ENCODE peak calls at places on chromosome 2, in seven cellular contexts. B is upper lobe of right lung; T is CD8-positive, alpha-beta T cell; U is SK-N-SH; O is left ventricle myocardium inferior; K is mammary epithelial cell; G is cardiac muscle cell. E is an unnamed sample.

GRCh38 chr2:160464017-160464416 is 29.6 kb downstream of the RBMS1 start:
- DNase-seq in K (no peak), T (no peak), B (no peak), O (no peak), G (no peak), U (no peak), E (peak; percentile 53)

GRCh38 chr2:66872926-66873714 is 438.2 kb downstream of the MEIS1 start:
- DNase-seq in U (no peak), K (no peak), G (no peak), T (no peak), O (no peak), B (no peak), E (no peak)

GRCh38 chr2:38907743-38908562 is 18.3 kb downstream of the ARHGEF33 start:
- DNase-seq in T (no peak), K (peak; percentile 12), U (no peak), G (no peak), B (no peak), O (no peak), E (peak; percentile 23)

GRCh38 chr2:161237397-161238263 is 70.6 kb upstream of the PSMD14 start:
- DNase-seq in T (peak; percentile 64), U (peak; percentile 78), O (peak; percentile 64), K (peak; percentile 33), B (peak; percentile 73), G (peak; percentile 53), E (peak; percentile 34)

GRCh38 chr2:151916632-151917031 is 88.4 kb upstream of the ARL5A start:
- DNase-seq in K (no peak), O (no peak), G (no peak), U (peak; percentile 33), T (no peak), B (no peak), E (no peak)

GRCh38 chr2:157032019-157032418 is 225.5 kb upstream of the GALNT5 start:
- DNase-seq in B (no peak), U (peak; percentile 1), G (no peak), T (no peak), K (peak; percentile 88), O (no peak), E (peak; percentile 96)

GRCh38 chr2:120287183-120288015 is 34.7 kb downstream of the RALB start:
- DNase-seq in T (no peak), O (no peak), U (no peak), K (peak; percentile 87), B (no peak), G (no peak), E (peak; percentile 89)

GRCh38 chr2:2600466-2600865 is 269.4 kb upstream of the MYT1L start:
- DNase-seq in G (no peak), K (no peak), O (no peak), T (no peak), B (no peak), U (no peak), E (no peak)

GRCh38 chr2:123993728-123994323 is 31.3 kb upstream of the CNTNAP5 start:
- DNase-seq in B (no peak), T (no peak), O (no peak), G (peak; percentile 58), U (peak; percentile 16), K (peak; percentile 10), E (peak; percentile 36)

GRCh38 chr2:228599297-228599696 is 417.8 kb upstream of the SPHKAP start:
- DNase-seq in B (no peak), K (no peak), U (no peak), T (no peak), O (no peak), G (no peak), E (no peak)

GRCh38 chr2:167177196-167177595 is 288.9 kb downstream of the XIRP2 start:
- DNase-seq in B (no peak), O (no peak), K (no peak), T (no peak), G (no peak), U (no peak), E (peak; percentile 48)

GRCh38 chr2:64711260-64711659 is 57.5 kb upstream of the SERTAD2 start:
- DNase-seq in K (no peak), B (no peak), O (no peak), T (no peak), U (no peak), G (no peak), E (no peak)

GRCh38 chr2:105397025-105397722 is 1.7 kb downstream of the FHL2 start:
- DNase-seq in G (no peak), T (no peak), K (no peak), U (no peak), B (no peak), O (no peak), E (no peak)

GRCh38 chr2:71003396-71003795 is 8.7 kb upstream of the TEX261 start:
- DNase-seq in U (no peak), G (no peak), B (no peak), T (no peak), O (no peak), K (no peak), E (no peak)

GRCh38 chr2:71005271-71006202 is 10.9 kb upstream of the TEX261 start:
- DNase-seq in K (no peak), U (no peak), B (peak; percentile 40), O (no peak), G (no peak), T (no peak), E (no peak)

GRCh38 chr2:71004356-71004755 is 9.7 kb upstream of the TEX261 start:
- DNase-seq in O (no peak), K (no peak), G (no peak), T (no peak), U (no peak), B (peak; percentile 46), E (no peak)

GRCh38 chr2:71006287-71006686 is 11.6 kb upstream of the TEX261 start:
- DNase-seq in O (no peak), K (no peak), G (no peak), B (no peak), T (no peak), U (no peak), E (no peak)

DNA sequence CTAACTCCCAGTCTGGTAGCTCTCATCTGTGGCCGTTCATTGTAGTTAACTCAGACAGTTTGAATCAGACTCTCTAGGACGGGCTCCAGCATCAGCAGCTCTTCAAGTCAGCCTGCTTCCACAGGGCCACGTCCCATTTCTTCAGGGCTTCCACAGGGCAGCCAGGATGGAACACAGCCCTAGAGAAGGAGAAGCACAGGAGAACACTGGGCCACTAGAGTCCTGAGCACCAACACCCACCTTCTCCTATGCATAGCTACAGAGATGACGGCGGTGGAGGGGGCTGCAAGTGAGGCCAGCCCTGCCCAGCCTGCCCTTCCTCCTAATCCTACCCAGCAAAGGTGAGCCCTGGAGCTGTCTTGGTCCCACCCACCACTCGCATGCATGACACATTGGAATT is 10.2 kb upstream of the TEX261 start:
- DNase-seq in U (no peak), K (no peak), B (peak; percentile 40), G (no peak), T (no peak), O (no peak), E (no peak)
- H3K4me3 ChIP-seq in U (no peak overlapping the region), K (no peak overlapping the region), B (no peak overlapping the region), G (no peak overlapping the region), T (no peak overlapping the region), O (no peak overlapping the region), E (no peak overlapping the region)

DNA sequence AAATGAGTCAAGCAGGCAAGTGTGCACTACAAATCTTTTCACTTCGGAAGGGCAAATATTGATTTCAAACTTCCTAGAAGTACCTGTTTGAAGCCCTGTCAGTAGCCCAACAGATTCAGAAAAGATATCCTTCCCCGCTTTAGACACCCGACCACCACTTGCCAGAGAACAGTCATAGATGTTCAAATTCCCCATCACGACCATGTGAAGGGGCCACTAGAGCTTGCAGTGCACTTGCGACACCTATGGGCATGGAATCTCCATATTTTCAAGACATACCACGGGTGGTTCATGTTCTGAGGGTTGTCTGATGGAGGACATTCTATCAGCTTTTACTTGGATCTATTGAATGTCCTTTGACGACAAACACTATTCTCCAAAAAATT is 23.8 kb downstream of the GNLY start:
- DNase-seq in G (no peak), O (no peak), U (peak; percentile 64), K (no peak), T (no peak), B (no peak), E (no peak)
- TF ChIP-seq CTCF in G (no peak), O (no peak), U (peak; percentile 50), K (no peak), T (no peak), B (peak; percentile 15), E (peak; percentile 18)

DNA sequence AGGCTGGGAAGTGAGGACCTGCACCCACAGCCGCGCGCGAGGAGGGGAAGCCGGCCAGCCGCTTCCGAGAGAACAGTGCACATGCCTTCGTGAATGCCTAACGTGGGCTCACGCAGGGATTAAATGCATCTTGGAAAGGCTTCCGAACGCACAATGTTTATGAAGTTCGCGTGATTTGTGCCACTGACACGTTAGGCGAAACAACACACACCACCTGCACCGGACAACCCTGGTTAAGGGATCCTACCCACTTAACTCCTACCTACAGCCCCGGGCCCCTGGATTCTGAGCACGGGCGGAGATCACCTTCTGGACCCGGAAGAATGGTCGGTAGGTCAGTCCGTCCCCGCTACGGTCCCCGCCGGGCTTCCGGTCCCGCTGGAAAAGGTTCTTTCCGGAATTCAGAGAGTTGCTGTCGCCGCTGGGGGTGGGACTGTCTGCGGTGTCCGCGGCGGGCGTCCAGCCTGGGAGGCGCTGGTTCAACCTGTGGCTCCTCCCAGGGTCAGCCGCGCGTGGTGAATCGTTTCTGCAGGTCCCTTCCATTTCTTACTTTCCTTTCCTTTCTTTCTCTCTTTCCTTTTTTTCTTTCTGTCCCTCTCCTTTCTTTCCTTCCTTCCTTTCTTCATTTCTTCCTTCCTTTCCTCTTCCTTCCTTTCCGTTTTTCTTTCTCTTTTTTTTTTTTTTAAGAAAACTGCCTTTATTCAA is at the start of gene MTIF2:
- DNase-seq in B (peak; percentile 98), U (peak; percentile 92), O (peak; percentile 97), T (peak; percentile 82), K (peak; percentile 92), G (peak; percentile 96), E (peak; percentile 80)
- H3K4me3 ChIP-seq in B (peak within 1 kb of the TSS; percentile 86), U (peak within 1 kb of the TSS; percentile 90), O (peak within 1 kb of the TSS; percentile 78), T (peak within 1 kb of the TSS; percentile 67), K (peak within 1 kb of the TSS; percentile 60), G (peak within 1 kb of the TSS; percentile 86), E (peak within 1 kb of the TSS; percentile 81)

DNA sequence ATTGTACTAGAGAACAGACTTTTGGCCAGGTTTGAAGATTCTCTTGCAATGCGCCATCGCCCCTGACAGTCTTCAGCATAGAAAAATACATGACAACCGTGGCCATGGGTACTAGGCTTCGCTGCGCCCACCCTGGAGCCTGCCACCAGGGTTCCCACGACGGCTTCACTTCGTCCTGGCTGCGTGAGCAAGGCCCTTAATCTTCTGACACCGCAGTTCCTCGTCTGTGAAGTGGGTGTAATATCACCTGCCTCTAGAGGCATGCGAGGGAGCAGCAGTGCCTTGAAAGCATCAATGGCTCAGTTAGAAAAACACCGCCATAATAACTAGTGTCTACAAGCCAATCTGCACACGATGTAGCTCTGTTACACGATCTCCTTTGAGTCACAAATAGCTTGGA is 175.2 kb upstream of the HS6ST1 start:
- DNase-seq in U (no peak), O (no peak), K (no peak), B (no peak), T (no peak), G (no peak), E (no peak)
- TF ChIP-seq CTCF in U (no peak), O (no peak), K (no peak), B (no peak), T (no peak), G (no peak), E (no peak)

GRCh38 chr2:240566203-240567136 is 1.8 kb upstream of the RNPEPL1 start:
- DNase-seq in G (peak; percentile 92), B (peak; percentile 98), U (peak; percentile 92), K (peak; percentile 73), O (peak; percentile 95), T (peak; percentile 96), E (peak; percentile 67)
- H3K4me3 ChIP-seq in G (peak overlapping the region; percentile 1), B (peak overlapping the region; percentile 83), U (peak overlapping the region; percentile 73), K (peak overlapping the region; percentile 65), O (peak overlapping the region; percentile 85), T (peak overlapping the region; percentile 71), E (peak overlapping the region; percentile 31)